ENCODE peak calls at places on chromosome X, in six cellular contexts. W is cardiac muscle cell, J is fibroblast of mammary gland, E is choroid plexus epithelial cell, C is progenitor cell of endocrine pancreas, K is neural crest cell. T is an unnamed sample.

GRCh38 chrX:106932960-106933537 is 12.8 kb downstream of the CLDN2 start:
- DNase-seq in W (no peak), K (no peak), E (peak; percentile 54), J (peak; percentile 42), C (no peak), T (no peak)

GRCh38 chrX:44344194-44344593 is 722 bp upstream of the EFHC2 start:
- DNase-seq in E (no peak), K (no peak), W (no peak), C (no peak), J (no peak), T (no peak)

GRCh38 chrX:155434906-155435743 is 23.3 kb downstream of the F8A3 start:
- DNase-seq in W (no peak), E (no peak), C (no peak), K (no peak), J (peak; percentile 31), T (no peak)

GRCh38 chrX:150696264-150696789 is 3.1 kb downstream of the MTMR1 start:
- DNase-seq in E (no peak), J (no peak), W (no peak), K (no peak), C (no peak), T (no peak)

GRCh38 chrX:55668084-55668483 is 44.9 kb downstream of the FOXR2 start:
- DNase-seq in W (no peak), K (no peak), C (no peak), J (no peak), E (no peak), T (no peak)

GRCh38 chrX:136646602-136647239 is 1.2 kb upstream of the CD40LG start:
- DNase-seq in W (no peak), K (no peak), C (no peak), J (no peak), E (no peak), T (no peak)

GRCh38 chrX:130110379-130111219 is at the start of gene ELF4:
- DNase-seq in C (no peak), J (peak; percentile 44), W (peak; percentile 20), K (no peak), E (peak; percentile 58), T (no peak)

GRCh38 chrX:112832481-112833095 is 8.0 kb downstream of the AMOT start:
- DNase-seq in E (no peak), J (peak; percentile 28), C (no peak), K (no peak), W (peak; percentile 41), T (no peak)

GRCh38 chrX:12910424-12910823 is 4.0 kb downstream of the TLR8 start:
- DNase-seq in K (no peak), W (no peak), C (no peak), J (no peak), E (no peak), T (no peak)

GRCh38 chrX:153921070-153921469 is 5.0 kb downstream of the ARHGAP4 start:
- DNase-seq in J (no peak), W (no peak), E (no peak), C (no peak), K (no peak), T (no peak)

GRCh38 chrX:12741416-12741815 is 49.8 kb upstream of the PRPS2 start:
- DNase-seq in J (peak; percentile 1), E (no peak), K (no peak), C (no peak), W (no peak), T (no peak)

GRCh38 chrX:112694811-112695210 is 15.1 kb upstream of the LHFPL1 start:
- DNase-seq in J (no peak), C (no peak), W (no peak), K (no peak), E (no peak), T (no peak)

GRCh38 chrX:55522577-55523254 is 33.1 kb upstream of the USP51 start:
- DNase-seq in K (no peak), W (no peak), J (no peak), E (no peak), C (no peak), T (no peak)

GRCh38 chrX:22141061-22141460 is 108.9 kb downstream of the PHEX start:
- DNase-seq in J (peak; percentile 21), E (no peak), C (no peak), W (no peak), K (no peak), T (no peak)

GRCh38 chrX:57156397-57157049 is 19.3 kb upstream of the SPIN2A start:
- DNase-seq in E (peak; percentile 39), C (no peak), J (peak; percentile 28), K (no peak), W (peak; percentile 57), T (no peak)

GRCh38 chrX:17377795-17378194 is 2.8 kb downstream of the NHS start:
- DNase-seq in K (no peak), C (no peak), E (peak; percentile 5), J (peak; percentile 2), W (no peak), T (no peak)

GRCh38 chrX:153487590-153488071 is 7.1 kb upstream of the BGN start:
- DNase-seq in W (no peak), J (no peak), C (no peak), E (no peak), K (no peak), T (no peak)

GRCh38 chrX:51257490-51257889 is 75.1 kb upstream of the NUDT10 start:
- DNase-seq in W (no peak), E (no peak), J (no peak), C (no peak), K (no peak), T (no peak)

DNA sequence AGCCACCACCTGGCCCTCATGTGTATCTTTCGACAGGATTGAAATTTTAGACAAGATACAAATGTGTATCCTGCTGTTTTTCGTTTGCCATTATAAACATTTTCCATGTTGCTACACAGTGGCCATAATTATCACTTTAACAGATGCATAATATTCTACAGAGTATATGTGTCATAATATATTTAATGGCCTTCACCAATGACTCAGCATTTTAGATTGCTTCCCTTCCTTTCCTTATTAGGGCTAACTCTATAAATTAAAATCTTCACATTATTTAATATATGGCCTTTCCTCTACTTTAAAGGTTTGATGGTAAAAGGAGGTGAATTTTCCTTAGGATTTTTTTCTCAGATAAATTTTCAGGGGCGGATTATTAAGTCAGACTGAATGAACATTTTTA is 97.4 kb downstream of the HS6ST2 start:
- DNase-seq in C (no peak), W (no peak), E (no peak), K (no peak), J (no peak), T (no peak)
- TF ChIP-seq CTCF in C (no peak), W (no peak), E (no peak), K (no peak), J (no peak), T (no peak)

DNA sequence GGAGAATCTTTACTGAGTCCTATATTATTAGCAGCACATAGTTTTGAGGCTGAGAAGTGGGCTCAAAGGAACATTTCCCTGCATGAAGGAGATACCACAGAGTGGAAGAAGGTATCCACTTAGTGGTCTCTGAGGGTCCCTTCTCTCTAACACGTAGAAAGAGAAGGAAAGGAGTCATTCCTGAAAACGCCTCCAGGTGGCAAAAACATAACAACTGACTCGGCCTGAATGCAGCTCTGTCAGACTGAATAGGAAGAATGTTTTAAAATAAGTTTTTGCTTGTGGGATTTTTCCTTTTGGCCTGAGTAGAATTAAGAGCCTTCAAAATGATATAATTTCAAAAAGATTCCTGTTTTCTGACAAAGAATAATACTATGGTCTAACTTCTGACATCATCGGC is 23.3 kb downstream of the RPGR start:
- DNase-seq in C (no peak), J (peak; percentile 52), W (peak; percentile 15), K (no peak), E (peak; percentile 65), T (no peak)
- TF ChIP-seq CTCF in C (peak; percentile 48), J (peak; percentile 44), W (peak; percentile 49), K (peak; percentile 45), E (peak; percentile 59), T (no peak)

DNA sequence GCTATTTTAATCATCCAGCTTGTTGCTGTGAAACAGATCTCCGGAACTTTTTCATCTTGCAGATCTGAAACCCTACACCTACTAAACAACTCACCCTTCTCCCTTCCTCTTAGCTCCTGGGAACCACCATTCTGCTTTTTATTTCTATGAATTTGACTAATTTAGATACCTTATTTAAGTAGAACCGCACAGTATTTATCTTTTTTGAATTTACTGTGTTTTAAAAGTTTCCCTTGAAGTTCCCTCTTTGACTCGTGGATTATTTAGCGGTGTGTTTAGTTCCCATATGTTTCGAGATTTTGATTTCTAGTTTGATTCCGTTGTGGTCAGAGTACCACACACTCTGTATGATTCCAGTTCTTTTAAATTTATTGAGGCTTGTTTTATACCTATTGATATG is 44.6 kb downstream of the EIF2S3 start:
- DNase-seq in K (no peak), E (peak; percentile 14), J (no peak), W (no peak), C (no peak), T (no peak)
- TF ChIP-seq CTCF in K (no peak), E (no peak), J (no peak), W (no peak), C (no peak), T (no peak)

GRCh38 chrX:99397879-99398278 is 1012.2 kb downstream of the PCDH19 start:
- DNase-seq in J (no peak), E (no peak), W (no peak), K (no peak), C (no peak), T (no peak)

GRCh38 chrX:99398578-99398977 is 1011.5 kb downstream of the PCDH19 start:
- DNase-seq in J (no peak), E (no peak), C (no peak), K (no peak), W (no peak), T (no peak)

DNA sequence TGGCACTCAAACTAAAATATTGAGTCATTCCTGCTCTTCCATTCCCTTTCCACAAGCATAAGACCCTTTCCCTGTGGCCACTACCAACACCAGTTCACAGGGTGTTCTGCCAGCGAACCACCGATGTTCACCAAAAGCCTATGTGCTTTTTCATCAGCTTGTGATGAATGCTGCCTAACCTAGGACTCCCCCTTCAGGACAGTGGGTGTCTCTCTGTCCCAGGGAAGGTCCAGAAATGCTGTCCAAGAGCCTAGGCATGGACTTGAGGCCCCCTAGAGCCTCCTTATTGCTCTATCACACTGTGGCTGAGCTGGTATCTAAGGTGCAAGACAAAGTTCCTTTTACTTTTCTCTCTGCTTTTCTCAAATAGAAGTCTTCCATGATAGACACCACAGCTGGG is 1015.6 kb downstream of the PCDH19 start:
- DNase-seq in E (no peak), K (no peak), C (no peak), W (peak; percentile 5), J (no peak), T (no peak)
- TF ChIP-seq CTCF in E (no peak), K (peak; percentile 23), C (peak; percentile 36), W (no peak), J (no peak), T (no peak)

GRCh38 chrX:2627272-2627867 is 63.7 kb upstream of the CD99 start:
- DNase-seq in E (peak; percentile 72), K (peak; percentile 59), W (peak; percentile 68), C (peak; percentile 18), J (peak; percentile 46), T (no peak)
- TF ChIP-seq CTCF in E (peak; percentile 81), K (peak; percentile 69), W (peak; percentile 55), C (peak; percentile 66), J (peak; percentile 57), T (no peak)

T was measured in omental fat pad.